ENCODE peak calls at places on chromosomes 4 and X, in nine cellular contexts. T is right atrium auricular region, O is H9, L is cardiac muscle cell, J is SJCRH30, I is neuronal stem cell, F is coronary artery, M is testis, Q is WERI-Rb-1. R is an unnamed sample.

GRCh38 chrX:23904096-23904495 is 3.6 kb downstream of the APOO start:
- DNase-seq in J (peak; percentile 29), M (no peak), Q (no peak), T (no peak), F (no peak), I (no peak), O (peak; percentile 39), L (peak; percentile 53), R (no peak)

GRCh38 chr4:82469776-82470345 is 39.5 kb downstream of the ENOPH1 start:
- DNase-seq in O (no peak), J (peak; percentile 56), I (no peak), M (peak; percentile 41), F (no peak), Q (no peak), L (peak; percentile 62), T (no peak), R (no peak)

GRCh38 chr4:165191253-165191652 is 16.1 kb upstream of the KLHL2 start:
- DNase-seq in Q (no peak), J (no peak), I (no peak), T (no peak), L (no peak), F (no peak), M (no peak), O (no peak), R (no peak)

GRCh38 chrX:63686878-63687714 is 97.9 kb downstream of the ARHGEF9 start:
- DNase-seq in I (peak; percentile 21), L (peak; percentile 62), M (no peak), F (no peak), O (peak; percentile 26), T (no peak), J (peak; percentile 68), Q (peak; percentile 16), R (no peak)

GRCh38 chrX:125826080-125826479 is 340.0 kb downstream of the DCAF12L2 start:
- DNase-seq in T (no peak), Q (no peak), J (no peak), O (no peak), I (no peak), M (no peak), L (no peak), F (no peak), R (no peak)

GRCh38 chr4:159292137-159292896 is 189.4 kb downstream of the RAPGEF2 start:
- DNase-seq in T (no peak), I (no peak), Q (no peak), M (no peak), O (no peak), L (no peak), J (no peak), F (no peak), R (no peak)

GRCh38 chrX:132561483-132561882 is 72.6 kb upstream of the MBNL3 start:
- DNase-seq in O (no peak), I (no peak), L (no peak), F (no peak), J (no peak), T (no peak), M (no peak), Q (no peak), R (no peak)

GRCh38 chr4:42490015-42490414 is 92.7 kb downstream of the SHISA3 start:
- DNase-seq in I (no peak), M (no peak), F (no peak), O (no peak), J (no peak), Q (no peak), L (no peak), T (no peak), R (no peak)

GRCh38 chrX:130106071-130106470 is 4.2 kb downstream of the ELF4 start:
- DNase-seq in J (no peak), F (no peak), L (no peak), Q (no peak), I (no peak), O (no peak), T (no peak), M (peak; percentile 54), R (no peak)

GRCh38 chr4:158131037-158131436 is 41.8 kb downstream of the GASK1B start:
- DNase-seq in I (no peak), M (no peak), J (no peak), T (no peak), L (no peak), F (no peak), O (no peak), Q (no peak), R (no peak)

GRCh38 chr4:66430856-66431255 is 760.6 kb upstream of the EPHA5 start:
- DNase-seq in T (no peak), F (no peak), Q (no peak), M (no peak), O (no peak), J (no peak), I (peak; percentile 2), L (peak; percentile 70), R (no peak)

GRCh38 chrX:72297953-72298730 is 7.6 kb downstream of the CITED1 start:
- DNase-seq in Q (peak; percentile 42), I (no peak), M (no peak), O (peak; percentile 53), J (peak; percentile 59), T (no peak), F (no peak), L (peak; percentile 43), R (no peak)

GRCh38 chrX:139077303-139078131 is 366.0 kb upstream of the FGF13 start:
- DNase-seq in M (no peak), O (no peak), T (no peak), F (no peak), Q (no peak), J (no peak), I (no peak), L (no peak), R (no peak)

GRCh38 chrX:77447339-77448149 is at the start of gene FGF16:
- DNase-seq in J (no peak), M (no peak), I (no peak), F (no peak), L (no peak), O (peak; percentile 37), Q (no peak), T (no peak), R (no peak)

GRCh38 chr4:11480683-11481082 is 52.0 kb upstream of the HS3ST1 start:
- DNase-seq in F (no peak), T (peak; percentile 67), O (no peak), J (no peak), M (peak; percentile 31), I (no peak), L (peak; percentile 40), Q (no peak), R (no peak)

GRCh38 chr4:45100936-45101818 is 374.8 kb upstream of the GNPDA2 start:
- DNase-seq in M (no peak), L (no peak), T (no peak), F (no peak), J (peak; percentile 87), Q (no peak), I (no peak), O (no peak), R (no peak)

GRCh38 chr4:83644677-83645639 is 109.0 kb downstream of the GPAT3 start:
- DNase-seq in Q (peak; percentile 14), I (peak; percentile 54), F (no peak), J (peak; percentile 85), O (no peak), L (peak; percentile 82), T (no peak), M (peak; percentile 30), R (no peak)

DNA sequence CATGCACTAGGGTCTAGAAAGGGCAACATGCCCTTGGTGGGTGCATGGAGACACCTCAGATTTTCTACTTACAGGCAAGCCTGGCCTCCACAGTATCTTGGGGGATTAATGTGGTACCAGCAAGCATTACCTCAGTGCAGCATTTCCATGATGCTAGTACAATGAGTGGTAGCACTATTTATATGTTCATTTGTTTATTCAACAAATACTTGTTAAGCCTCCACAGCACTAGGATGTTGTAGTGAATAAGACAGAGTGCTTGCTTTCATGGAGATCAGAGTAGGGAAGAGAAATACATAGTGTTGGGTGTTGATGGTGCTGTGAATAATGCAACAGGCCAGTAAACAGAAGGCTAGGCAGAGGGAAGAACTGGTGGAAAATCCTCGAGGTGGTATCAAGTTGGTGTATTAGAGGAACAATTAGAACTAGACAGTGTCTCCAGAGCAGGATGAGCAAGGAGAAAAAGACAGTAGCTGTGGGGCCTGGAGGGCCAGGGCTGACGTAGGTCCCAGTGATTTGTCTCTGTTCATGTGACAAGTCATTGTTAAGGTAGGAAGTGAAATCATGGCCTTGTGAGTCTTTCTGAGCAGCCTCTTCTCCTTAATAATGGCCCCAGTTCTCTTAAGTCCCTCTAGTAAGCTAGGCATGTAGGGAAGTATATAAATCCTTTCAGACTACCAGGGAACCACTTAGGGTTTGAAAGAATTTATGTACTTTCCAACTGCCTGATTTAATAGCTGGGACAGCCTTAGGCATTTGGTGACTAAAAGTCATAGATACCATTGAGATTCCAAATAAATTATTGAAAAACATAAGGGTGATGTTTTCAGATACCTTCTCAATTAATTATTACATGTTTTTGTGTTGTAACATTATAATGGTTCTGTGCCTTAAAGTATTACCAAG is 133.2 kb downstream of the KLHL8 start:
- DNase-seq in Q (no peak), F (no peak), J (no peak), L (no peak), M (no peak), I (no peak), O (no peak), T (no peak), R (no peak)
- H3K27ac ChIP-seq in Q (no peak overlapping the region), F (no peak overlapping the region), J (no peak overlapping the region), L (no peak overlapping the region), M (no peak overlapping the region), I (no peak overlapping the region), O (no peak overlapping the region), T (no peak overlapping the region), R (peak overlapping the region; percentile 7)

DNA sequence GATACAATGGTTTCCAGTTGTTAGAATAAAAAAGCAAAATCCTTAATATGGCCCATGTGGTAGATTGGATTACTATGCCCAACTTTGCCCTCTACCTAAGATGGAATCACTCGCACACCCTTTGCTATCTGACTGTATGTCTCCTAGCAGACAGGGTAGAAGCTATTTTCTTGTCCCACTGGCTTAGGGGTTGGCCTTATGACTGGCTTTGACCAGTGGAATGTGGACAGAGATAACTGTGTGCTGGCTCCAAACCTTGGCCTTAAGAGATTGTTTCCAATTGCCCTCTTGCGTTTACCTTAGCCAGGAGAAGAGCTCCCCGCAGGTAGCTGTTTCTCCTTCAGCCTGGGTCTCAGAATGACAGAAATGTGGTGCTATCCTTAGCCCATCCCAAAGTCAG is 355.9 kb downstream of the BCOR start:
- DNase-seq in J (no peak), T (no peak), Q (no peak), M (no peak), F (no peak), L (no peak), O (no peak), I (no peak), R (no peak)
- H3K27ac ChIP-seq in J (no peak overlapping the region), T (no peak overlapping the region), Q (no peak overlapping the region), M (no peak overlapping the region), F (no peak overlapping the region), L (no peak overlapping the region), O (no peak overlapping the region), I (no peak overlapping the region), R (no peak overlapping the region)

GRCh38 chr4:139658185-139658584 is 7.4 kb upstream of the MGST2 start:
- DNase-seq in M (no peak), O (peak; percentile 58), F (no peak), T (no peak), I (no peak), Q (no peak), J (no peak), L (no peak), R (no peak)
- H3K27ac ChIP-seq in M (no peak overlapping the region), O (no peak overlapping the region), F (no peak overlapping the region), T (no peak overlapping the region), I (no peak overlapping the region), Q (no peak overlapping the region), J (no peak overlapping the region), L (no peak overlapping the region), R (peak overlapping the region; percentile 11)

GRCh38 chr4:100009490-100009889 is 59.4 kb upstream of the H2AZ1 start:
- DNase-seq in L (no peak), Q (no peak), F (no peak), T (no peak), M (no peak), O (no peak), J (no peak), I (no peak), R (no peak)

GRCh38 chr4:100008048-100008447 is 58.0 kb upstream of the H2AZ1 start:
- DNase-seq in L (peak; percentile 40), Q (no peak), I (no peak), O (no peak), T (no peak), J (no peak), M (no peak), F (no peak), R (no peak)
- H3K27ac ChIP-seq in L (no peak overlapping the region), Q (no peak overlapping the region), I (no peak overlapping the region), O (no peak overlapping the region), T (no peak overlapping the region), J (no peak overlapping the region), M (no peak overlapping the region), F (no peak overlapping the region), R (no peak overlapping the region)

R was measured in caudate nucleus.